ENCODE peak calls at places on chromosomes 7 and 10, in nine cellular contexts. A is T-helper 9 cell; Z is cerebellar cortex; C is transverse colon; V is PC-3; L is stimulated activated CD4-positive, alpha-beta T cell treated with anti-CD3 and anti-CD28 coated beads, Interleukin-2, amount 100 ng/mL, for 4 hours; X is lower lobe of right lung; W is nephron progenitor cell; E is cardiac fibroblast. I is an unnamed sample.

GRCh38 chr10:70567603-70568002 is 34.9 kb downstream of the PRF1 start:
- DNase-seq in A (no peak), Z (no peak), C (no peak), V (no peak), L (no peak), X (no peak), W (no peak), E (no peak), I (no peak)

GRCh38 chr10:83542774-83543291 is 596.5 kb upstream of the GHITM start:
- DNase-seq in A (no peak), Z (no peak), C (no peak), V (no peak), L (no peak), X (no peak), W (no peak), E (no peak), I (peak; percentile 25)

GRCh38 chr10:132613566-132614348 is 76.2 kb downstream of the INPP5A start:
- DNase-seq in A (no peak), Z (no peak), C (no peak), V (no peak), L (no peak), X (no peak), W (no peak), E (no peak), I (no peak)

GRCh38 chr7:116509982-116510579 is 10.5 kb downstream of the CAV2 start:
- DNase-seq in A (no peak), Z (no peak), C (no peak), V (peak; percentile 39), L (no peak), X (no peak), W (no peak), E (no peak), I (no peak)

GRCh38 chr10:112532053-112532658 is 85.1 kb downstream of the VTI1A start:
- DNase-seq in A (no peak), Z (no peak), C (no peak), V (no peak), L (no peak), X (no peak), W (no peak), E (no peak), I (peak; percentile 53)

GRCh38 chr10:71984798-71985388 is 20.7 kb downstream of the CHST3 start:
- DNase-seq in A (no peak), Z (no peak), C (no peak), V (no peak), L (no peak), X (peak; percentile 32), W (no peak), E (no peak), I (no peak)

GRCh38 chr7:35758421-35758820 is 42.4 kb upstream of the SEPTIN7 start:
- DNase-seq in A (no peak), Z (no peak), C (no peak), V (no peak), L (no peak), X (no peak), W (no peak), E (peak; percentile 20), I (peak; percentile 67)

GRCh38 chr7:151271699-151272355 is 23.3 kb upstream of the SMARCD3 start:
- DNase-seq in A (no peak), Z (peak; percentile 21), C (peak; percentile 52), V (no peak), L (no peak), X (peak; percentile 71), W (no peak), E (peak; percentile 77), I (peak; percentile 88)

GRCh38 chr7:27917774-27918314 is 177.9 kb downstream of the TAX1BP1 start:
- DNase-seq in A (no peak), Z (no peak), C (no peak), V (peak; percentile 64), L (no peak), X (no peak), W (no peak), E (peak; percentile 56), I (peak; percentile 29)

GRCh38 chr7:116284390-116284789 is 74.1 kb downstream of the TES start:
- DNase-seq in A (no peak), Z (no peak), C (no peak), V (no peak), L (no peak), X (no peak), W (no peak), E (no peak), I (no peak)

GRCh38 chr10:71840177-71840711 is 10.8 kb downstream of the PSAP start:
- DNase-seq in A (no peak), Z (peak; percentile 94), C (peak; percentile 66), V (peak; percentile 24), L (no peak), X (peak; percentile 65), W (peak; percentile 95), E (peak; percentile 98), I (peak; percentile 97)

GRCh38 chr10:122424059-122424458 is 30.4 kb upstream of the ARMS2 start:
- DNase-seq in A (no peak), Z (no peak), C (no peak), V (no peak), L (no peak), X (no peak), W (no peak), E (no peak), I (no peak)

GRCh38 chr10:78528749-78529204 is 495.1 kb downstream of the RPS24 start:
- DNase-seq in A (no peak), Z (no peak), C (no peak), V (no peak), L (no peak), X (no peak), W (no peak), E (no peak), I (no peak)

GRCh38 chr10:32939296-32940111 is 18.5 kb downstream of the ITGB1 start:
- DNase-seq in A (no peak), Z (no peak), C (no peak), V (peak; percentile 93), L (no peak), X (no peak), W (no peak), E (no peak), I (no peak)

GRCh38 chr7:152924826-152925411 is 165.4 kb downstream of the ACTR3B start:
- DNase-seq in A (no peak), Z (no peak), C (no peak), V (no peak), L (no peak), X (no peak), W (no peak), E (no peak), I (no peak)

GRCh38 chr10:102752934-102753664 is 9.4 kb downstream of the WBP1L start:
- DNase-seq in A (no peak), Z (peak; percentile 51), C (no peak), V (peak; percentile 37), L (no peak), X (no peak), W (no peak), E (peak; percentile 86), I (peak; percentile 99)

GRCh38 chr10:74922921-74923320 is 96.5 kb downstream of the KAT6B start:
- DNase-seq in A (no peak), Z (no peak), C (no peak), V (peak; percentile 100), L (no peak), X (no peak), W (no peak), E (peak; percentile 29), I (no peak)

GRCh38 chr10:59206204-59206720 is 29.8 kb downstream of the PHYHIPL start:
- DNase-seq in A (no peak), Z (no peak), C (no peak), V (peak; percentile 26), L (no peak), X (no peak), W (no peak), E (no peak), I (no peak)

GRCh38 chr10:79048639-79049550 is 19.9 kb upstream of the ZMIZ1 start:
- DNase-seq in A (no peak), Z (no peak), C (no peak), V (no peak), L (no peak), X (peak; percentile 41), W (no peak), E (no peak), I (no peak)

GRCh38 chr10:2619472-2619871 is 447.9 kb upstream of the PFKP start:
- DNase-seq in A (no peak), Z (peak; percentile 3), C (no peak), V (peak; percentile 10), L (no peak), X (no peak), W (peak; percentile 16), E (no peak), I (no peak)

GRCh38 chr7:90246184-90246583 is 1.2 kb downstream of the CFAP69 start:
- DNase-seq in A (no peak), Z (peak; percentile 11), C (no peak), V (peak; percentile 12), L (no peak), X (no peak), W (peak; percentile 26), E (peak; percentile 90), I (peak; percentile 22)

GRCh38 chr7:77269360-77270075 is 69.9 kb upstream of the FGL2 start:
- DNase-seq in A (no peak), Z (no peak), C (peak; percentile 46), V (no peak), L (no peak), X (peak; percentile 50), W (no peak), E (peak; percentile 38), I (peak; percentile 42)

GRCh38 chr10:122421747-122422146 is 32.7 kb upstream of the ARMS2 start:
- DNase-seq in A (no peak), Z (no peak), C (no peak), V (no peak), L (no peak), X (no peak), W (no peak), E (peak; percentile 17), I (no peak)

GRCh38 chr7:158026636-158027265 is 560.9 kb downstream of the PTPRN2 start:
- DNase-seq in A (no peak), Z (no peak), C (no peak), V (no peak), L (no peak), X (no peak), W (no peak), E (no peak), I (no peak)

GRCh38 chr10:49371967-49372366 is 23.9 kb downstream of the DRGX start:
- DNase-seq in A (no peak), Z (no peak), C (no peak), V (peak; percentile 54), L (no peak), X (no peak), W (no peak), E (no peak), I (no peak)

GRCh38 chr7:150962743-150963399 is 15.2 kb downstream of the KCNH2 start:
- DNase-seq in A (peak; percentile 43), Z (peak; percentile 81), C (peak; percentile 60), V (peak; percentile 39), L (peak; percentile 40), X (peak; percentile 66), W (peak; percentile 75), E (peak; percentile 47), I (peak; percentile 43)

GRCh38 chr10:100828744-100829102 is 83.3 kb downstream of the PAX2 start:
- DNase-seq in A (peak; percentile 13), Z (no peak), C (no peak), V (no peak), L (no peak), X (no peak), W (peak; percentile 52), E (no peak), I (no peak)

GRCh38 chr10:79188154-79188763 is 119.5 kb downstream of the ZMIZ1 start:
- DNase-seq in A (no peak), Z (no peak), C (peak; percentile 41), V (no peak), L (no peak), X (no peak), W (peak; percentile 38), E (no peak), I (no peak)

GRCh38 chr10:110717830-110718595 is 73.9 kb downstream of the RBM20 start:
- DNase-seq in A (no peak), Z (no peak), C (no peak), V (no peak), L (no peak), X (peak; percentile 79), W (no peak), E (no peak), I (no peak)

GRCh38 chr7:20153999-20154398 is 63.2 kb downstream of the MACC1 start:
- DNase-seq in A (no peak), Z (no peak), C (no peak), V (peak; percentile 42), L (no peak), X (no peak), W (no peak), E (no peak), I (peak; percentile 49)

GRCh38 chr7:142583424-142583823 is 165.8 kb upstream of the PRSS1 start:
- DNase-seq in A (no peak), Z (no peak), C (no peak), V (peak; percentile 90), L (no peak), X (no peak), W (no peak), E (peak; percentile 53), I (peak; percentile 86)

I was measured in fibroblast of villous mesenchyme.